ENCODE peak calls at places on chromosomes 11 and 22, in five cellular contexts. A is bronchial epithelial cell; I is tibial nerve; X is CD4-positive, alpha-beta memory T cell; J is pancreas. T is an unnamed sample. For H3K27me3, the result is how much of the 10 kb centered on the place peaks cover.

GRCh38 chr11:106276126-106276525 is 198.7 kb downstream of the AASDHPPT start:
- DNase-seq in I (no peak), A (peak), J (no peak), X (no peak), T (no peak)

GRCh38 chr11:35035894-35036408 is 103.0 kb upstream of the CD44 start:
- DNase-seq in I (no peak), J (no peak), A (peak), X (no peak), T (no peak)

GRCh38 chr22:41289681-41290080 is 3.7 kb upstream of the RANGAP1 start:
- DNase-seq in I (no peak), A (no peak), X (no peak), J (no peak), T (no peak)

GRCh38 chr22:38715852-38716251 is 10.1 kb downstream of the GTPBP1 start:
- DNase-seq in J (no peak), X (no peak), I (no peak), A (no peak), T (no peak)

GRCh38 chr11:62546937-62547625 is 475 bp upstream of the AHNAK start:
- DNase-seq in I (no peak), J (no peak), A (peak), X (no peak), T (no peak)

GRCh38 chr22:45208993-45209838 is 31.5 kb downstream of the KIAA0930 start:
- DNase-seq in I (no peak), J (peak), A (peak), X (peak), T (no peak)

GRCh38 chr22:42446151-42446550 is 13.9 kb upstream of the NFAM1 start:
- DNase-seq in A (no peak), J (no peak), X (no peak), I (no peak), T (no peak)

GRCh38 chr11:6548641-6549040 is 51.6 kb downstream of the DNHD1 start:
- DNase-seq in J (no peak), I (no peak), A (no peak), X (no peak), T (no peak)

GRCh38 chr11:43268161-43268560 is 43.6 kb upstream of the API5 start:
- DNase-seq in J (peak), X (no peak), A (no peak), I (no peak), T (peak)

GRCh38 chr11:3158131-3158591 is 6.9 kb downstream of the OSBPL5 start:
- DNase-seq in J (no peak), A (no peak), X (no peak), I (no peak), T (peak)

GRCh38 chr11:118046051-118046963 is 30.6 kb upstream of the TMPRSS4 start:
- DNase-seq in I (no peak), X (peak), A (peak), J (no peak), T (no peak)

GRCh38 chr11:93591247-93591898 is 48.2 kb upstream of the SMCO4 start:
- DNase-seq in I (no peak), J (no peak), X (no peak), A (peak), T (no peak)

GRCh38 chr11:63023851-63024648 is 8.4 kb upstream of the SLC22A8 start:
- DNase-seq in A (peak), I (peak), X (peak), J (peak), T (peak)

GRCh38 chr11:118152552-118153471 is at the start of gene SCN4B:
- DNase-seq in I (no peak), A (peak), J (peak), X (no peak), T (peak)

GRCh38 chr22:27487600-27488450 is 313.7 kb downstream of the MN1 start:
- DNase-seq in J (no peak), I (no peak), X (no peak), A (no peak), T (no peak)

GRCh38 chr22:45911601-45912271 is 65.2 kb downstream of the WNT7B start:
- DNase-seq in X (no peak), A (peak), J (peak), I (no peak), T (peak)

GRCh38 chr22:43643362-43643761 is 168.7 kb downstream of the EFCAB6 start:
- DNase-seq in A (no peak), I (no peak), X (no peak), J (no peak), T (no peak)

GRCh38 chr11:112958670-112959069 is 2.5 kb upstream of the NCAM1 start:
- DNase-seq in J (no peak), I (no peak), X (no peak), A (peak), T (no peak)

GRCh38 chr11:123111465-123111864 is 49.5 kb upstream of the HSPA8 start:
- DNase-seq in I (no peak), A (peak), X (peak), J (no peak), T (no peak)

GRCh38 chr11:117438371-117439000 is 110.8 kb downstream of the CEP164 start:
- DNase-seq in A (peak), X (no peak), J (no peak), I (no peak), T (no peak)

GRCh38 chr11:12693485-12694181 is 19.4 kb downstream of the TEAD1 start:
- DNase-seq in A (peak), X (no peak), J (peak), I (peak), T (peak)

GRCh38 chr11:26820739-26821138 is 98.9 kb upstream of the SLC5A12 start:
- DNase-seq in X (no peak), I (no peak), J (no peak), A (peak), T (no peak)

GRCh38 chr11:132911186-132911585 is 621.1 kb downstream of the OPCML start:
- DNase-seq in J (peak), I (no peak), X (no peak), A (peak), T (no peak)

GRCh38 chr22:47290706-47291430 is 528.4 kb downstream of the TBC1D22A start:
- DNase-seq in J (peak), A (no peak), X (no peak), I (no peak), T (peak)

GRCh38 chr11:67996622-67997459 is 7.1 kb downstream of the UNC93B1 start:
- DNase-seq in I (no peak), X (no peak), J (peak), A (no peak), T (no peak)

GRCh38 chr11:62909107-62909894 is 11.9 kb downstream of the CHRM1 start:
- DNase-seq in I (peak), X (no peak), J (peak), A (peak), T (no peak)

GRCh38 chr11:64726211-64726641 is 3.2 kb upstream of the NRXN2 start:
- DNase-seq in J (no peak), I (no peak), A (no peak), X (no peak), T (no peak)

GRCh38 chr11:67031791-67032561 is 9.0 kb downstream of the SYT12 start:
- DNase-seq in J (no peak), X (no peak), I (no peak), A (no peak), T (no peak)

GRCh38 chr11:103202048-103202651 is 92.9 kb downstream of the DYNC2H1 start:
- DNase-seq in A (peak), J (no peak), X (no peak), I (no peak), T (no peak)

GRCh38 chr11:108135845-108136599 is 14.7 kb downstream of the ACAT1 start:
- DNase-seq in I (no peak), J (no peak), X (no peak), A (no peak), T (no peak)

GRCh38 chr11:103601230-103601846 is 435.1 kb upstream of the DDI1 start:
- DNase-seq in X (peak), I (no peak), J (peak), A (peak), T (peak)

GRCh38 chr11:134027671-134028070 is 41.2 kb upstream of the JAM3 start:
- DNase-seq in I (no peak), X (peak), J (no peak), A (no peak), T (no peak)
- H3K27me3 ChIP-seq in I (under half), X (under half), J (under half), A (under half), T (under half)

GRCh38 chr22:49783926-49784629 is 43.6 kb downstream of the BRD1 start:
- DNase-seq in A (no peak), J (no peak), I (no peak), X (no peak), T (no peak)
- H3K27me3 ChIP-seq in A (under half), J (under half), I (under half), X (under half), T (under half)

GRCh38 chr11:70778828-70779365 is 380.6 kb downstream of the CTTN start:
- DNase-seq in J (no peak), I (no peak), A (no peak), X (no peak), T (no peak)

GRCh38 chr11:70775386-70775785 is 377.1 kb downstream of the CTTN start:
- DNase-seq in X (no peak), A (no peak), I (no peak), J (no peak), T (no peak)

GRCh38 chr11:70780246-70780535 is 381.9 kb downstream of the CTTN start:
- DNase-seq in X (no peak), A (no peak), J (no peak), I (no peak), T (no peak)

GRCh38 chr11:70779433-70780245 is 381.3 kb downstream of the CTTN start:
- DNase-seq in I (no peak), X (no peak), A (no peak), J (no peak), T (no peak)

DNA sequence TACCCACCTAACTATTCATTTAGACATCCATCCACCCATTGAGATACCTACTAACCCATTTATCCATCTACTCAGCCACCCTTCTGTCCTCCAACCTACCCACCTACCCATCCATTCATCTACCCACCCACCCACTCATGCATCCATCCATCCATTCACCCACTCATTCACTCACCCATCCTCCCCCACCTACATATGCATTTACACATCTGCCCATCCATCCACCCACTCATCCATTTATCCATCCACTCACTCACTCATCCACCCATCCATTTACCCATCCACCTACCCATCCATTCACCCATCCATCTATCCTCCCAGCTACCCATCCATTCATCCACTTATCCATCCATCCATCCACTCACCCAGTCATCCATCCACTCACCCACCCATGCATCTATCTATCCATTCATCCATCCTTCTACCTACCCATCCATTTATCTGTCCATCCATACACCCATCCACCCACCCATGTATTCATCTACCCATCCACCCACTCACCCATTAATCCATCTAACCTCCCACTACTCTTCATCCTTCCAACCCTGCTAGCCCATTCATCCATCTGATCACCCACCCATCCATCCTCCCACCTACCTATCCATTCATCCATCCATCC is 378.7 kb downstream of the CTTN start:
- DNase-seq in A (no peak), I (no peak), X (no peak), J (no peak), T (no peak)
- H3K27me3 ChIP-seq in A (under half), I (under half), X (under half), J (under half), T (under half)

GRCh38 chr11:44356351-44356750 is 46.4 kb upstream of the ALX4 start:
- DNase-seq in A (no peak), J (no peak), X (no peak), I (no peak), T (no peak)
- H3K27me3 ChIP-seq in A (under half), J (under half), X (under half), I (under half), T (under half)

GRCh38 chr22:22759889-22760546 is 115.6 kb downstream of the GGTLC2 start:
- DNase-seq in X (no peak), J (no peak), A (no peak), I (no peak), T (no peak)
- H3K27me3 ChIP-seq in X (under half), J (under half), A (under half), I (under half), T (under half)

GRCh38 chr11:121337740-121338272 is 45.2 kb downstream of the SC5D start:
- DNase-seq in A (no peak), X (no peak), J (no peak), I (peak), T (no peak)

GRCh38 chr11:121334973-121335711 is 42.6 kb downstream of the SC5D start:
- DNase-seq in A (no peak), I (no peak), X (no peak), J (no peak), T (no peak)

GRCh38 chr11:121338536-121338935 is 46.0 kb downstream of the SC5D start:
- DNase-seq in X (no peak), A (no peak), I (no peak), J (no peak), T (no peak)

GRCh38 chr11:121336279-121336947 is 43.8 kb downstream of the SC5D start:
- DNase-seq in X (no peak), A (no peak), I (no peak), J (no peak), T (no peak)

GRCh38 chr11:121337078-121337477 is 44.5 kb downstream of the SC5D start:
- DNase-seq in I (no peak), X (no peak), J (no peak), A (no peak), T (no peak)
- H3K27me3 ChIP-seq in I (under half), X (under half), J (under half), A (under half), T (under half)

GRCh38 chr22:19748139-19748538 is 12.4 kb upstream of the TBX1 start:
- DNase-seq in X (no peak), A (no peak), I (no peak), J (no peak), T (no peak)
- H3K27me3 ChIP-seq in X (under half), A (under half), I (under half), J (under half), T (under half)

GRCh38 chr22:22080270-22080669 is 97.7 kb upstream of the TOP3B start:
- DNase-seq in I (no peak), J (no peak), A (no peak), X (no peak), T (no peak)
- H3K27me3 ChIP-seq in I (under half), J (under half), A (under half), X (under half), T (under half)